ENCODE peak calls at places on chromosomes 16 and 17, in five cellular contexts. P, M, B, H and Z are unnamed samples.

GRCh38 chr17:49996495-49997255 is 1.7 kb upstream of the DLX3 start:
- DNase-seq in P (peak; percentile 61), M (peak; percentile 40), B (peak; percentile 44), H (peak; percentile 64), Z (peak; percentile 44)

GRCh38 chr17:74183411-74183810 is 20.1 kb upstream of the RPL38 start:
- DNase-seq in P (no peak), M (no peak), B (no peak), H (no peak), Z (no peak)

GRCh38 chr16:50538411-50539052 is 9.7 kb upstream of the NKD1 start:
- DNase-seq in P (no peak), M (no peak), B (peak; percentile 57), H (no peak), Z (no peak)

GRCh38 chr17:67628580-67629013 is 89.1 kb upstream of the NOL11 start:
- DNase-seq in P (no peak), M (peak; percentile 38), B (no peak), H (no peak), Z (no peak)

GRCh38 chr17:4969551-4970231 is 2.1 kb upstream of the SPAG7 start:
- DNase-seq in P (no peak), M (peak; percentile 33), B (peak; percentile 53), H (no peak), Z (no peak)

GRCh38 chr16:261031-261691 is 14.6 kb downstream of the RGS11 start:
- DNase-seq in P (no peak), M (no peak), B (no peak), H (no peak), Z (no peak)

GRCh38 chr17:42748906-42749798 is 4.3 kb upstream of the EZH1 start:
- DNase-seq in P (no peak), M (no peak), B (no peak), H (no peak), Z (no peak)

GRCh38 chr16:9854665-9855064 is 327.6 kb downstream of the GRIN2A start:
- DNase-seq in P (no peak), M (no peak), B (peak; percentile 50), H (no peak), Z (no peak)

GRCh38 chr16:51755039-51755501 is 604.0 kb upstream of the SALL1 start:
- DNase-seq in P (no peak), M (no peak), B (no peak), H (no peak), Z (no peak)

GRCh38 chr16:8665529-8665928 is 8.9 kb upstream of the ABAT start:
- DNase-seq in P (no peak), M (no peak), B (no peak), H (no peak), Z (no peak)

GRCh38 chr17:1037238-1037879 is 40.4 kb downstream of the TIMM22 start:
- DNase-seq in P (no peak), M (no peak), B (no peak), H (no peak), Z (no peak)

GRCh38 chr16:1612320-1613111 is at the start of gene CRAMP1:
- DNase-seq in P (no peak), M (peak; percentile 8), B (peak; percentile 18), H (no peak), Z (peak; percentile 54)

GRCh38 chr16:74448990-74449389 is 27.7 kb upstream of the CLEC18B start:
- DNase-seq in P (no peak), M (peak; percentile 97), B (peak; percentile 98), H (no peak), Z (no peak)

GRCh38 chr17:78255029-78255656 is 23.7 kb downstream of the TMEM235 start:
- DNase-seq in P (no peak), M (no peak), B (no peak), H (no peak), Z (no peak)

GRCh38 chr17:79845601-79845949 is 6.3 kb upstream of the CBX4 start:
- DNase-seq in P (no peak), M (peak; percentile 46), B (peak; percentile 41), H (no peak), Z (no peak)

GRCh38 chr16:2331199-2331931 is 9.2 kb downstream of the ABCA3 start:
- DNase-seq in P (no peak), M (no peak), B (no peak), H (no peak), Z (no peak)

GRCh38 chr17:48439473-48439872 is 9.5 kb upstream of the SKAP1 start:
- DNase-seq in P (no peak), M (no peak), B (no peak), H (no peak), Z (no peak)

GRCh38 chr17:14833201-14833773 is 431.8 kb downstream of the PMP22 start:
- DNase-seq in P (no peak), M (peak; percentile 69), B (peak; percentile 93), H (no peak), Z (no peak)

GRCh38 chr17:34826332-34826731 is 134.9 kb downstream of the CCT6B start:
- DNase-seq in P (no peak), M (no peak), B (peak; percentile 31), H (no peak), Z (no peak)

GRCh38 chr16:90044111-90044551 is 24.9 kb upstream of the DBNDD1 start:
- DNase-seq in P (no peak), M (no peak), B (no peak), H (no peak), Z (no peak)

GRCh38 chr16:17225551-17225950 is 245.2 kb downstream of the XYLT1 start:
- DNase-seq in P (no peak), M (no peak), B (peak; percentile 53), H (no peak), Z (no peak)

GRCh38 chr16:19084139-19084538 is 16.7 kb downstream of the COQ7 start:
- DNase-seq in P (no peak), M (no peak), B (no peak), H (no peak), Z (no peak)

GRCh38 chr17:68805609-68806008 is 149.6 kb downstream of the ABCA8 start:
- DNase-seq in P (no peak), M (no peak), B (no peak), H (no peak), Z (no peak)

GRCh38 chr16:76376988-76377387 is 99.8 kb downstream of the CNTNAP4 start:
- DNase-seq in P (no peak), M (no peak), B (no peak), H (no peak), Z (no peak)

GRCh38 chr17:20184191-20184590 is 175.0 kb downstream of the SPECC1 start:
- DNase-seq in P (no peak), M (no peak), B (peak; percentile 30), H (no peak), Z (no peak)

GRCh38 chr16:75248142-75248535 is 3.3 kb downstream of the BCAR1 start:
- DNase-seq in P (no peak), M (no peak), B (no peak), H (no peak), Z (no peak)

GRCh38 chr16:66588981-66589713 is 9.9 kb downstream of the CMTM2 start:
- DNase-seq in P (no peak), M (peak; percentile 44), B (peak; percentile 37), H (peak; percentile 48), Z (peak; percentile 86)

GRCh38 chr16:12504312-12504711 is 299.4 kb downstream of the CPPED1 start:
- DNase-seq in P (no peak), M (no peak), B (no peak), H (no peak), Z (no peak)

GRCh38 chr17:77100009-77100408 is 40.8 kb upstream of the SEC14L1 start:
- DNase-seq in P (no peak), M (no peak), B (no peak), H (no peak), Z (no peak)

GRCh38 chr17:37507108-37507507 is 17.4 kb downstream of the DUSP14 start:
- DNase-seq in P (no peak), M (no peak), B (no peak), H (no peak), Z (no peak)

GRCh38 chr16:3180445-3180878 is 7.5 kb upstream of the OR1F1 start:
- DNase-seq in P (no peak), M (no peak), B (no peak), H (no peak), Z (no peak)

GRCh38 chr17:72381597-72382397 is 261.0 kb downstream of the SOX9 start:
- DNase-seq in P (no peak), M (peak; percentile 48), B (no peak), H (no peak), Z (no peak)

GRCh38 chr17:20071824-20072691 is 62.9 kb downstream of the SPECC1 start:
- DNase-seq in P (no peak), M (no peak), B (no peak), H (no peak), Z (no peak)